ENCODE peak calls at places on chromosomes 5 and 9, in seven cellular contexts. D is nucleus accumbens; X is naive thymus-derived CD4-positive, alpha-beta T cell; E is central memory CD4-positive, alpha-beta T cell; P is activated CD4-positive, alpha-beta T cell treated with anti-CD3 and anti-CD28 coated beads, Interleukin-2, amount 50 U/mL, for 1 hour; R is H9; K is T-helper 2 cell. L is an unnamed sample.

GRCh38 chr5:111127453-111128195 is 35.5 kb downstream of the WDR36 start:
- DNase-seq in E (no peak), P (no peak), X (no peak), K (no peak), D (no peak), R (peak), L (no peak)

GRCh38 chr9:126464694-126465441 is 138.2 kb downstream of the MVB12B start:
- DNase-seq in X (no peak), E (no peak), R (no peak), K (no peak), P (no peak), D (no peak), L (no peak)

GRCh38 chr5:155943516-155944407 is 383.2 kb upstream of the SGCD start:
- DNase-seq in K (no peak), D (no peak), E (peak), R (peak), X (peak), P (peak), L (no peak)

GRCh38 chr9:109143881-109144562 is 23.0 kb downstream of the FRRS1L start:
- DNase-seq in D (no peak), K (no peak), R (peak), X (no peak), E (peak), P (no peak), L (no peak)

GRCh38 chr5:61881821-61882220 is 424.2 kb upstream of the KIF2A start:
- DNase-seq in K (no peak), E (no peak), P (no peak), R (no peak), D (no peak), X (no peak), L (no peak)

GRCh38 chr9:38346811-38347735 is 45.4 kb upstream of the ALDH1B1 start:
- DNase-seq in P (no peak), X (no peak), E (no peak), R (peak), D (no peak), K (no peak), L (no peak)

GRCh38 chr9:80552931-80553330 is 981.2 kb downstream of the TLE4 start:
- DNase-seq in E (no peak), X (no peak), P (no peak), R (no peak), K (no peak), D (no peak), L (no peak)

GRCh38 chr5:121681200-121681855 is 170.4 kb upstream of the FTMT start:
- DNase-seq in P (no peak), R (no peak), D (no peak), K (no peak), X (no peak), E (no peak), L (no peak)

GRCh38 chr5:54959673-54960418 is 25.5 kb downstream of the ESM1 start:
- DNase-seq in P (no peak), K (no peak), X (no peak), E (no peak), R (peak), D (no peak), L (no peak)

GRCh38 chr9:9846538-9846937 is 766.3 kb downstream of the PTPRD start:
- DNase-seq in E (no peak), P (no peak), X (no peak), K (no peak), D (no peak), R (no peak), L (no peak)

GRCh38 chr9:81851340-81851739 is 76.9 kb upstream of the SPATA31D4 start:
- DNase-seq in K (no peak), E (no peak), R (no peak), D (no peak), X (no peak), P (no peak), L (no peak)

GRCh38 chr5:172530406-172530805 is 76.1 kb upstream of the SH3PXD2B start:
- DNase-seq in R (peak), E (no peak), X (no peak), D (no peak), P (no peak), K (no peak), L (no peak)

GRCh38 chr5:115068239-115069086 is 101.2 kb downstream of the TRIM36 start:
- DNase-seq in K (no peak), R (no peak), X (no peak), E (peak), P (no peak), D (no peak), L (no peak)

GRCh38 chr5:172807766-172808311 is 26.2 kb upstream of the ERGIC1 start:
- DNase-seq in R (no peak), E (no peak), K (no peak), X (no peak), P (no peak), D (no peak), L (no peak)

GRCh38 chr5:3351581-3352442 is 243.8 kb upstream of the IRX1 start:
- DNase-seq in X (no peak), R (peak), E (no peak), K (no peak), D (no peak), P (no peak), L (no peak)

GRCh38 chr9:91489391-91489899 is 65.8 kb upstream of the NFIL3 start:
- DNase-seq in D (no peak), P (no peak), E (no peak), R (no peak), K (no peak), X (no peak), L (no peak)

GRCh38 chr9:127735530-127736176 is 559 bp upstream of the TOR2A start:
- DNase-seq in D (no peak), E (no peak), K (no peak), R (no peak), P (no peak), X (no peak), L (no peak)

GRCh38 chr5:139649082-139649991 is 1.2 kb downstream of the CXXC5 start:
- DNase-seq in R (peak), D (no peak), K (no peak), P (no peak), E (no peak), X (no peak), L (peak)

GRCh38 chr5:14581891-14582796 is 552 bp downstream of the OTULINL start:
- DNase-seq in K (peak), P (peak), D (no peak), X (peak), R (peak), E (peak), L (peak)

GRCh38 chr5:116455061-116455460 is 119.6 kb downstream of the SEMA6A start:
- DNase-seq in E (no peak), X (no peak), K (no peak), P (no peak), D (no peak), R (no peak), L (no peak)

GRCh38 chr5:143263272-143263810 is 140.1 kb downstream of the NR3C1 start:
- DNase-seq in K (no peak), R (no peak), E (no peak), P (no peak), D (no peak), X (no peak), L (no peak)